ENCODE peak calls at places on chromosomes 13 and 19, in five cellular contexts. X is brain microvascular endothelial cell, K is tibial nerve, F is heart left ventricle, A is cardiac fibroblast. E is an unnamed sample.
A peak's percentile ranks its signal among the peaks of the same experiment; 100 is the strongest.

GRCh38 chr13:48662226-48662625 is 8.5 kb downstream of the CYSLTR2 start:
- DNase-seq in F (no peak), A (no peak), K (no peak), X (no peak), E (no peak)

GRCh38 chr19:39647918-39648317 is 7.8 kb upstream of the LGALS16 start:
- DNase-seq in X (no peak), A (no peak), K (no peak), F (no peak), E (no peak)

GRCh38 chr13:28204690-28205443 is 66.5 kb downstream of the PAN3 start:
- DNase-seq in X (no peak), A (no peak), K (no peak), F (no peak), E (no peak)

GRCh38 chr19:54379187-54379678 is 14.5 kb upstream of the LAIR1 start:
- DNase-seq in A (no peak), X (no peak), F (no peak), K (no peak), E (no peak)

GRCh38 chr19:45514376-45515051 is 7.2 kb downstream of the VASP start:
- DNase-seq in K (no peak), A (no peak), F (peak; percentile 47), X (no peak), E (no peak)

GRCh38 chr13:78589206-78589605 is 14.1 kb downstream of the POU4F1 start:
- DNase-seq in X (no peak), F (no peak), K (no peak), A (no peak), E (no peak)

GRCh38 chr19:33810821-33811220 is 14.2 kb downstream of the KCTD15 start:
- DNase-seq in K (no peak), A (no peak), F (no peak), X (no peak), E (no peak)

GRCh38 chr13:73715114-73715909 is 418.9 kb downstream of the KLF12 start:
- DNase-seq in F (no peak), K (no peak), X (no peak), A (no peak), E (no peak)

GRCh38 chr13:63938851-63939250 is 2523.2 kb upstream of the PCDH20 start:
- DNase-seq in F (no peak), K (no peak), A (peak; percentile 55), X (peak; percentile 21), E (no peak)

GRCh38 chr13:44052843-44053607 is 173.3 kb downstream of the LACC1 start:
- DNase-seq in X (peak; percentile 79), F (no peak), K (no peak), A (peak; percentile 28), E (no peak)

GRCh38 chr19:35078807-35079206 is 36.8 kb upstream of the FXYD3 start:
- DNase-seq in F (no peak), K (no peak), X (no peak), A (no peak), E (no peak)

GRCh38 chr19:8451377-8451776 is 6.6 kb downstream of the HNRNPM start:
- DNase-seq in X (no peak), F (no peak), A (no peak), K (no peak), E (no peak)

GRCh38 chr13:110360598-110360997 is 53.5 kb downstream of the COL4A2 start:
- DNase-seq in K (no peak), F (no peak), X (no peak), A (no peak), E (no peak)

GRCh38 chr13:27172495-27172842 is 858 bp upstream of the USP12 start:
- DNase-seq in A (no peak), K (peak; percentile 15), X (peak; percentile 58), F (no peak), E (no peak)

GRCh38 chr19:45878043-45878794 is 7.7 kb downstream of the IRF2BP1 start:
- DNase-seq in F (no peak), X (no peak), A (no peak), K (no peak), E (no peak)

GRCh38 chr19:19460761-19461265 is 54.5 kb downstream of the TSSK6 start:
- DNase-seq in A (peak; percentile 55), X (no peak), F (peak; percentile 77), K (peak; percentile 56), E (no peak)

GRCh38 chr13:29073762-29074161 is 253.6 kb downstream of the MTUS2 start:
- DNase-seq in X (no peak), F (no peak), A (no peak), K (no peak), E (no peak)

GRCh38 chr13:97226788-97227627 is 4.9 kb downstream of the MBNL2 start:
- DNase-seq in F (no peak), K (no peak), X (no peak), A (no peak), E (no peak)

GRCh38 chr19:35938282-35939224 is 2.4 kb downstream of the LRFN3 start:
- DNase-seq in A (no peak), X (no peak), F (no peak), K (no peak), E (no peak)

GRCh38 chr19:53332484-53332883 is 1.1 kb upstream of the ZNF845 start:
- DNase-seq in X (no peak), F (no peak), A (no peak), K (no peak), E (no peak)

GRCh38 chr13:41956272-41956671 is 4.6 kb downstream of the VWA8 start:
- DNase-seq in K (no peak), A (no peak), F (no peak), X (no peak), E (no peak)

GRCh38 chr13:23639672-23640275 is 69.6 kb downstream of the TNFRSF19 start:
- DNase-seq in F (no peak), K (no peak), A (no peak), X (no peak), E (no peak)

GRCh38 chr13:46622918-46623256 is 69.9 kb downstream of the LRCH1 start:
- DNase-seq in K (peak; percentile 63), X (no peak), A (peak; percentile 82), F (peak; percentile 43), E (peak; percentile 86)
- H3K4me3 ChIP-seq in K (no peak overlapping the region), X (no peak overlapping the region), A (no peak overlapping the region), F (no peak overlapping the region), E (peak overlapping the region; percentile 61)

GRCh38 chr13:98544105-98544710 is 32.7 kb downstream of the STK24 start:
- DNase-seq in K (no peak), X (no peak), A (no peak), F (no peak), E (no peak)

GRCh38 chr13:98541701-98542203 is 35.2 kb downstream of the STK24 start:
- DNase-seq in X (no peak), A (no peak), F (no peak), K (no peak), E (no peak)

GRCh38 chr13:98542568-98543379 is 34.1 kb downstream of the STK24 start:
- DNase-seq in K (no peak), X (no peak), A (no peak), F (no peak), E (no peak)

GRCh38 chr13:98541211-98541610 is 35.7 kb downstream of the STK24 start:
- DNase-seq in X (no peak), K (no peak), A (peak; percentile 31), F (no peak), E (no peak)

DNA sequence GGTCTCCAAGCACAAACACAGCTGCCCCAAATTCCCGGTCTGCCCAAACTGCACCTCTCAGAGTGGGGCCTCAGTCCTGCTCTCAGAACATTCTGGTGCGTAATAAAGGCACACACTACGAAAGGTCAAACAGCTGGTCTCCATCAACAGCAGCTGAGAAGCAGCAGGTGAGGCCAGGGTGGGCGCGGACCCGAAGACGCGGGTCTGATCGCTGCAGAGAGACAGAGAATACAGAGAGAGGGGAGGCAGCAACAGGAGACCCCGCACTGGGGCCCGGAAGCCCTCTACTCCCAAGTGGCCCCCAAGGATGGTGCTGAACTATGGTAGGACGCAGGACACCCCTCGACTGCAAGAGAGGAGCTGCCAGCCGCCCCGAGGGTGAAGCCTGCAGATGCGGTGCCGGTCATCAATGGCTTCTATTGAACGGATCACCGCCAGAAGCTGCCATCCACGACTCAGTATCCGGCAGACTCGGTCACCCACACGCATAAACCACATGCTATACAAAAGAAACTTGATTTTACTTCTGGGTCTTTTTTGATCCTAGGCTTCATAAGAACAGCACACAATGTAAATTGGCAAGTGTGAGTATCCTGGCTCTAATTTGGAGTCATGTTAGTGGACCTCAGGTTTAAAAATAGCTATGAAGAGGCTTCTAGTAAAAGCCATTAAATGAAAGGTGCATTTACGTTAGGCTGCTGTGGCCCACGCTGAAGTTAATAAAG is 33.4 kb downstream of the STK24 start:
- DNase-seq in K (no peak), X (no peak), A (no peak), F (no peak), E (no peak)
- H3K4me3 ChIP-seq in K (no peak overlapping the region), X (no peak overlapping the region), A (no peak overlapping the region), F (no peak overlapping the region), E (no peak overlapping the region)

GRCh38 chr13:52450793-52451116 is 321 bp upstream of the VPS36 start:
- DNase-seq in K (no peak), A (no peak), X (no peak), F (no peak), E (no peak)
- H3K4me3 ChIP-seq in K (no peak overlapping the region), A (peak overlapping the region; percentile 4), X (peak overlapping the region; percentile 34), F (peak overlapping the region; percentile 85), E (peak overlapping the region; percentile 94)

GRCh38 chr19:42423462-42424344 is 3.5 kb downstream of the LIPE start:
- DNase-seq in K (peak; percentile 78), X (peak; percentile 91), F (peak; percentile 95), A (peak; percentile 92), E (no peak)
- H3K4me3 ChIP-seq in K (peak overlapping the region; percentile 53), X (peak overlapping the region; percentile 69), F (peak overlapping the region; percentile 73), A (peak overlapping the region; percentile 74), E (no peak overlapping the region)

GRCh38 chr19:1253514-1254080 is 5.2 kb downstream of the MIDN start:
- DNase-seq in X (no peak), A (no peak), K (no peak), F (no peak), E (no peak)
- H3K4me3 ChIP-seq in X (peak overlapping the region; percentile 46), A (peak overlapping the region; percentile 81), K (peak overlapping the region; percentile 7), F (peak overlapping the region; percentile 83), E (peak overlapping the region; percentile 87)

DNA sequence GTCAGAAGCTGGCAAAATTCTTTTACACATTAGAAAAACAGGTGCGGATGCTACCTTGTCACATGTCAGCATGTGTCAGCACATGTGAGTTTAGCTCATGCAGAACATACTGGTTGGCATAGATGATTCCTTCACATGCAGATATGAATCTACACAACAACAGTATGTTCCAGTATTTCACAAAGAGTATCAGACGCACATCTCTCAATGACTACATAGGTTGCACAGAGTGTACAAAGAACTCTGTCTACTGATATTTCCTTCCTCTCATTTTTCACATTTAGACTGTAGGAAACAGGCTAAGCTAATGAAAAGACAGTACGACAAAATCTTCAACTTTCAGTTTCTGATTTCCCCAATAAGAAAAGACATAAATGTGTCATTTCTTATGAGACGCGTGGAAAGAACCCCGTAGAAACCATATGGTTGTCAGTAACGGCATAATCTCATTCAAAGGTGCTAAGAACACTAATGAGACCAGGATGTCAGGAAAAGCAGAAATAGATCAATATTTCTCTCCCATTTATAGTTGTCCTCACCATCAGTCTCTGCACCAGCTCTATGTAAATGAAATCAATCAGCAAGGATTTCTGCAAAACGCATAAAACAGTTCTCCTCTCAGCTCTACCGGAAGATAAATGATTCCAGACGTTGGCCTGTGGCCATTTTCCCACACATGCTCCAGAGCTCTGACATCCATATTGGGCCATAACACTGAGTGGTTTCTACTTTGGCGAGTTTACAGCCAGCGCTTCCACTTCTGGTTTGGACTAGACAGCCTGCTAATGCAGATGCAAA is 81.2 kb downstream of the STARD13 start:
- DNase-seq in A (peak; percentile 94), K (peak; percentile 73), X (peak; percentile 83), F (peak; percentile 83), E (peak; percentile 86)
- H3K4me3 ChIP-seq in A (peak overlapping the region; percentile 4), K (peak overlapping the region; percentile 27), X (peak overlapping the region; percentile 42), F (peak overlapping the region; percentile 47), E (peak overlapping the region; percentile 78)

GRCh38 chr13:99982741-99983400 is 1.3 kb downstream of the ZIC2 start:
- DNase-seq in K (no peak), F (no peak), A (no peak), X (no peak), E (no peak)
- H3K4me3 ChIP-seq in K (no peak overlapping the region), F (no peak overlapping the region), A (no peak overlapping the region), X (peak overlapping the region; percentile 61), E (peak overlapping the region; percentile 93)

E was measured in SK-N-MC.